ENCODE peak calls at places on chromosome 11, in seven cellular contexts. X, T, N, M, D, P and I are unnamed samples.

GRCh38 chr11:111823131-111823530 is 48.2 kb downstream of the ALG9 start:
- DNase-seq in X (no peak), M (no peak), D (no peak), N (no peak), P (no peak), T (no peak), I (no peak)

GRCh38 chr11:59960502-59961381 is 3.1 kb upstream of the OOSP4A start:
- DNase-seq in X (no peak), N (no peak), M (no peak), D (no peak), T (no peak), P (no peak), I (no peak)

GRCh38 chr11:76763573-76764348 is 19.4 kb upstream of the TSKU start:
- DNase-seq in X (no peak), M (no peak), T (no peak), P (peak; percentile 95), D (no peak), N (no peak), I (no peak)

GRCh38 chr11:128563942-128564641 is 23.3 kb downstream of the ETS1 start:
- DNase-seq in X (peak; percentile 36), M (no peak), T (no peak), N (no peak), P (no peak), D (peak; percentile 49), I (no peak)

GRCh38 chr11:13837286-13837685 is 125.2 kb upstream of the SPON1 start:
- DNase-seq in D (no peak), T (no peak), N (no peak), M (no peak), X (no peak), P (peak; percentile 22), I (no peak)

GRCh38 chr11:110818032-110818687 is 105.9 kb upstream of the ARHGAP20 start:
- DNase-seq in P (peak; percentile 60), N (no peak), M (no peak), T (no peak), X (no peak), D (no peak), I (no peak)

GRCh38 chr11:16783321-16783801 is 44.9 kb downstream of the C11orf58 start:
- DNase-seq in X (peak; percentile 46), P (no peak), D (no peak), T (no peak), M (no peak), N (no peak), I (no peak)

GRCh38 chr11:133936136-133936535 is 20.6 kb downstream of the IGSF9B start:
- DNase-seq in D (no peak), M (no peak), T (no peak), X (no peak), P (no peak), N (no peak), I (no peak)

GRCh38 chr11:117816846-117817212 is 7.7 kb downstream of the FXYD2 start:
- DNase-seq in M (no peak), N (no peak), P (no peak), D (peak; percentile 62), T (peak; percentile 64), X (no peak), I (peak; percentile 69)

GRCh38 chr11:117045956-117046355 is 52.3 kb downstream of the SIK3 start:
- DNase-seq in T (no peak), X (no peak), N (no peak), P (no peak), M (no peak), D (no peak), I (no peak)

GRCh38 chr11:120344302-120345004 is 8.2 kb downstream of the ARHGEF12 start:
- DNase-seq in P (peak; percentile 43), T (peak; percentile 89), X (no peak), N (peak; percentile 43), D (peak; percentile 59), M (no peak), I (no peak)

GRCh38 chr11:47003180-47003877 is 66.8 kb downstream of the CSTPP1 start:
- DNase-seq in P (no peak), X (no peak), D (no peak), M (no peak), N (no peak), T (no peak), I (no peak)

GRCh38 chr11:281486-282161 is 3.4 kb downstream of the NLRP6 start:
- DNase-seq in M (no peak), D (peak; percentile 25), X (no peak), T (no peak), N (no peak), P (no peak), I (no peak)

GRCh38 chr11:76614471-76615183 is 55.9 kb downstream of the LRRC32 start:
- DNase-seq in X (peak; percentile 66), M (no peak), P (no peak), D (no peak), T (no peak), N (no peak), I (no peak)

GRCh38 chr11:127106142-127106541 is 105.6 kb upstream of the KIRREL3 start:
- DNase-seq in N (no peak), T (no peak), P (peak; percentile 12), M (peak; percentile 28), D (no peak), X (no peak), I (no peak)

GRCh38 chr11:57648791-57649735 is 649 bp downstream of the YPEL4 start:
- DNase-seq in M (no peak), T (no peak), X (peak; percentile 67), N (no peak), P (no peak), D (no peak), I (no peak)

GRCh38 chr11:94734563-94735275 is 33.4 kb upstream of the AMOTL1 start:
- DNase-seq in N (no peak), M (no peak), P (no peak), X (no peak), D (no peak), T (no peak), I (no peak)

GRCh38 chr11:113994077-113994954 is 19.4 kb downstream of the HTR3A start:
- DNase-seq in P (no peak), M (peak; percentile 38), D (peak; percentile 66), X (no peak), T (no peak), N (no peak), I (no peak)

GRCh38 chr11:57779275-57779674 is 17.7 kb downstream of the CTNND1 start:
- DNase-seq in D (no peak), X (no peak), M (peak; percentile 51), T (no peak), N (no peak), P (peak; percentile 63), I (no peak)

GRCh38 chr11:134164490-134165370 is 59.0 kb downstream of the NCAPD3 start:
- DNase-seq in D (no peak), X (no peak), N (no peak), T (no peak), P (no peak), M (no peak), I (no peak)

GRCh38 chr11:253160-253885 is 16.5 kb downstream of the PSMD13 start:
- DNase-seq in P (no peak), N (no peak), X (no peak), T (no peak), D (no peak), M (no peak), I (no peak)

GRCh38 chr11:113396693-113397092 is 9.1 kb downstream of the ANKK1 start:
- DNase-seq in N (no peak), P (no peak), M (no peak), T (no peak), D (no peak), X (no peak), I (no peak)

DNA sequence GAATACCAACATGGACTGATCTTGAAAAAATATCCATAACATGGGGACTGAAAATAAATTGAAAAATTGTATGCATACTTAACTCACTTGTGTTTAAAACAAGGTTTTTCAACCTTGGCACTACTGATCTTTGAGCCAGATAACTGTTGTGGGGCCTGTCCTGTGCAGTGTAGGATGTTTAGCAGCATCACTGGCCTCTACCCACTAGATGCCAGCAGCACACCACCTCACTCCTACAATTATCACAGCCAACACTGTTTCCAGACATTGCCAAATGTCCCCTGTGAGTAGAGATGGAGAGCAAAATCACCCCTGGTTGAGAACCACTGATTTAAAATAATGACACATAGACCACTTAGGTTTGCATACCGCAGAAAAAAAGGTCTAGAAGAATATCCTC is 45.0 kb upstream of the SLC1A2 start:
- DNase-seq in N (no peak), M (no peak), T (no peak), D (no peak), X (no peak), P (no peak), I (no peak)
- TF ChIP-seq CTCF in N (no peak), M (no peak), T (no peak), D (no peak), X (no peak), P (peak; percentile 30), I (no peak)

GRCh38 chr11:9057888-9058287 is 33.5 kb downstream of the SCUBE2 start:
- DNase-seq in D (no peak), T (no peak), P (no peak), N (no peak), X (no peak), M (no peak), I (no peak)
- TF ChIP-seq CTCF in D (no peak), T (no peak), P (no peak), N (no peak), X (no peak), M (no peak), I (no peak)

GRCh38 chr11:2375964-2376551 is 1.1 kb upstream of the CD81 start:
- DNase-seq in N (peak; percentile 18), D (no peak), X (no peak), P (no peak), M (peak; percentile 61), T (no peak), I (peak; percentile 10)

GRCh38 chr11:2376751-2377451 is at the start of gene CD81:
- DNase-seq in P (peak; percentile 33), N (peak; percentile 32), T (peak; percentile 70), X (no peak), M (peak; percentile 59), D (peak; percentile 94), I (no peak)

GRCh38 chr11:2374456-2375201 is 2.5 kb upstream of the CD81 start:
- DNase-seq in T (no peak), D (no peak), P (no peak), M (no peak), X (peak; percentile 55), N (no peak), I (peak; percentile 20)

GRCh38 chr11:2377511-2378443 is 667 bp downstream of the CD81 start:
- DNase-seq in N (peak; percentile 62), T (peak; percentile 56), P (peak; percentile 33), X (peak; percentile 88), D (peak; percentile 90), M (peak; percentile 77), I (no peak)

DNA sequence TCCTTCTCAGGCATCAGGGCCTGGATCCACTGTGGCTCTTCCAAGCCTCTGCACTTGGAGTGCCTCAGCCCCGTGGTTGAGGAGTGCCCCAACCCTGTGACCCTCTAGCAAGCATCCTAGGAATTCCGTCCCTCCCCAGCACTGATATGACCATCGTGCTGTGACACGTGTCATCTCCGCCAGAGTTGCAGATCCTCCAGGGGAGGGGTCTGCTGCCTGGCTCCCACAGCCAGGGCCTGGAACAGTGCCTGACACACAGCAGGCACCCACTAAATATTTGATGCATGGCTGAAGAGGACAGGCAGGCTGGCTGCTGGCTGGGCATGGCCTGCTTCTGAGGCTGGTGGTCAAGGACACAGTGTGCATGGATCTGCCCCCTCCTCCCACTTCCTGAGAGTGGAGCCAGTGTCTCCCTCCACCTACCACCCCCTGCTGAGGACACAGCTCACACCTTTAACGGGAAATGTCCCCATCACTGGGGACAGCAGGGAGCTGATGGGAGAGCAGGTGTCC is 1.7 kb upstream of the CD81 start:
- DNase-seq in N (no peak), P (no peak), M (no peak), X (peak; percentile 64), D (no peak), T (no peak), I (peak; percentile 22)
- TF ChIP-seq CTCF in N (no peak), P (no peak), M (no peak), X (no peak), D (no peak), T (no peak), I (no peak)

GRCh38 chr11:29005401-29005980 is 897.3 kb downstream of the METTL15 start:
- DNase-seq in X (no peak), M (no peak), P (no peak), T (peak; percentile 6), D (no peak), N (no peak), I (no peak)
- TF ChIP-seq CTCF in X (no peak), M (no peak), P (no peak), T (no peak), D (no peak), N (no peak), I (no peak)